ENCODE peak calls at places on chromosomes 4 and X, in seven cellular contexts. B is CD8-positive, alpha-beta T cell; O is spleen; L is GM23338; S is A549; F is uterus; G is breast epithelium. H is an unnamed sample. For H3K4me1, the result is how much of the 10 kb centered on the place peaks cover.

GRCh38 chr4:42519803-42520417 is 122.6 kb downstream of the SHISA3 start:
- DNase-seq in B (peak), O (no peak), L (peak), S (peak), F (no peak), G (no peak), H (no peak)

GRCh38 chrX:134580947-134581346 is 77.3 kb downstream of the PLAC1 start:
- DNase-seq in B (no peak), O (no peak), L (no peak), S (no peak), F (no peak), G (no peak), H (no peak)

GRCh38 chrX:72003811-72004750 is 93.4 kb downstream of the NHSL2 start:
- DNase-seq in B (no peak), O (no peak), L (peak), S (no peak), F (peak), G (no peak), H (peak)

GRCh38 chr4:112840061-112840460 is 203.1 kb downstream of the LARP7 start:
- DNase-seq in B (no peak), O (no peak), L (peak), S (no peak), F (no peak), G (no peak), H (no peak)

GRCh38 chr4:151173751-151174325 is 74.4 kb downstream of the RPS3A start:
- DNase-seq in B (no peak), O (no peak), L (no peak), S (no peak), F (peak), G (no peak), H (peak)

GRCh38 chr4:73711989-73712388 is 28.4 kb upstream of the CXCL8 start:
- DNase-seq in B (no peak), O (no peak), L (no peak), S (no peak), F (no peak), G (no peak), H (no peak)

GRCh38 chr4:185305979-185306442 is 89.7 kb downstream of the LRP2BP start:
- DNase-seq in B (no peak), O (no peak), L (peak), S (no peak), F (no peak), G (no peak), H (no peak)

GRCh38 chrX:44314855-44315254 is 28.6 kb downstream of the EFHC2 start:
- DNase-seq in B (no peak), O (no peak), L (no peak), S (no peak), F (no peak), G (no peak), H (no peak)

GRCh38 chr4:3321295-3321889 is 28.6 kb downstream of the RGS12 start:
- DNase-seq in B (no peak), O (peak), L (no peak), S (no peak), F (no peak), G (peak), H (peak)

GRCh38 chr4:94472056-94472826 is 20.5 kb downstream of the PDLIM5 start:
- DNase-seq in B (no peak), O (no peak), L (no peak), S (no peak), F (no peak), G (no peak), H (no peak)

GRCh38 chr4:94479358-94480141 is 27.8 kb downstream of the PDLIM5 start:
- DNase-seq in B (no peak), O (no peak), L (no peak), S (no peak), F (no peak), G (no peak), H (no peak)

GRCh38 chr4:94480362-94480951 is 28.7 kb downstream of the PDLIM5 start:
- DNase-seq in B (no peak), O (no peak), L (no peak), S (no peak), F (no peak), G (no peak), H (no peak)

DNA sequence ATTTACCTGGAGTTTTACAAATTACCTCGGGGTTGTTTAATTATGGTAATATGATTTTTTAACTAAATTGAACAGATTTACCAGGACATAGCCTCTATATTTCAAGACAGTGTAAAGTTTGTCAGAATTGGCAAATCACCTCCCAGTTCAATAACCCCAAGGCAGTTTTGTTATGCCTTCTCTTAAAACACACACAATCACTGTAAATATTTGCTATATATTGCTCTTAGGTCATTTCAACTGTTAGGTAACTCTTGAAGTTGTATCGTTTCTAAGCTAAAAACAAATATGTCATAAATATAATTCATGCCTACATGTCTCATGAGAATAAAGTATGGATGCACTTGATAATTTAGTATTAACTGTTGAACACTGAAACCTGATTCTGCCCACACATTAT is 24.1 kb downstream of the PDLIM5 start:
- DNase-seq in B (no peak), O (no peak), L (no peak), S (no peak), F (no peak), G (no peak), H (no peak)
- H3K4me1 ChIP-seq in B (under half), O (under half), L (under half), S (half or more), F (under half), G (under half), H (half or more)

DNA sequence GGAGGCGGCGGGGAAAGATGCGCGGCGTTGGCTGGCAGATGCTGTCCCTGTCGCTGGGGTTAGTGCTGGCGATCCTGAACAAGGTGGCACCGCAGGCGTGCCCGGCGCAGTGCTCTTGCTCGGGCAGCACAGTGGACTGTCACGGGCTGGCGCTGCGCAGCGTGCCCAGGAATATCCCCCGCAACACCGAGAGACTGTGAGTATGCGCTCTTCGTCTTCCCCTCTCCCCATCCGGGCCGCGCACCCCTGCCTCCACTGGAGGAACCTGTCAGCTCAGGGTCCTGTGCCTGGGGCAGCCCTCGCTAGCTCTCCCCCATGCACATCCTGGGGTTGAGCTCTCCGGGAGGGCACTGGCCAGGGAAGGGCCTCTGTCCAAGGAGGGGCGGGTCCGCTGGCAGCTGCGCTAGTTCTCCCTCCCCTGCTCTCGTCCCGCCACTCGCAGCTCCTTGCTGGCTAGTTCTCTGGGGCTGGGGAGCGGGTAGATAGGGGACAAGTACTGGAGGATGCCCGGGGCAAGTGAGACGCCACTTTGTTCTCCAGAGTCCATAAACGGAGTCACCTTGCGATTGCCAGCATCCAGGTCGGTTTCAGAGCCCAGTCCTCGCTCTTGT is 2.2 kb downstream of the SLIT2 start:
- DNase-seq in B (no peak), O (peak), L (peak), S (no peak), F (peak), G (peak), H (peak)
- H3K4me3 ChIP-seq in B (no peak), O (peak), L (peak), S (no peak), F (peak), G (peak), H (peak)

DNA sequence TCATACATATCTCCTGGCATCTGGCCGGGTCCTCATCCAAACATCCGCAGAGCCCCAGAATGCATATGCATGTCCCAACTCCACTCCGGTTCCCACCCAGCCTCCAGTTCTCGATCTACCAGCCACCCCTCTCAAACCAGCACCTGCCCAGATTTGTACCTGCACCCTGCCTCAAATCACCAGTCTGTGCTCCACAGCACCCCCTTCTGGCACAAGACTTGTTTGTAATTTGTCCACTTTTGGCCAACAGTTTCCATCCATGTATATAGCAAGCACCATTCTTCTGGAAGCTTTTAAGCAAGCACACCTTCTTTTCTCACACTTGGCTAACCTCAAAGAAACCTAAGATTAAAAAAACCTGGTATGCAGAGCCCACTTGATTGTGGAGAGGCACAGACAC is 644.1 kb downstream of the MID1IP1 start:
- DNase-seq in B (peak), O (no peak), L (peak), S (no peak), F (no peak), G (no peak), H (no peak)
- TF ChIP-seq CTCF in B (peak), O (peak), L (peak), S (no peak), F (no peak), G (no peak), H (no peak)

GRCh38 chr4:95159384-95159783 is 389.4 kb downstream of the UNC5C start:
- DNase-seq in B (no peak), O (no peak), L (no peak), S (no peak), F (no peak), G (no peak), H (no peak)
- H3K4me1 ChIP-seq in B (under half), O (under half), L (under half), S (under half), F (under half), G (under half), H (under half)

H was measured in sigmoid colon.